ENCODE peak calls at places on chromosomes 11 and 22, in nine cellular contexts. One of them, this sample, is unnamed.
A peak's percentile ranks its signal among the peaks of the same experiment; 100 is the strongest.

GRCh38 chr11:124285610-124286344 is 28.0 kb downstream of the OR8D1 start:
- DNase-seq in left ventricle myocardium inferior: no peak
- DNase-seq in NCI-H748 treated with DMSO at 0.1 percent for 48 hours: no peak
- DNase-seq in RPMI7951: peak; percentile 79
- DNase-seq in CD8-positive, alpha-beta memory T cell: no peak
- DNase-seq in stimulated activated CD4-positive, alpha-beta T cell treated with anti-CD3 and anti-CD28 coated beads, Interleukin-12 subunit alpha, Interleukin-12 subunit beta, amount 100 ng/mL, for 4 hours: no peak
- DNase-seq in ovary: no peak
- DNase-seq in HFFc6: peak; percentile 48
- DNase-seq in HuH-7.5: no peak
- DNase-seq in this sample: no peak

GRCh38 chr22:47783433-47784366 is 1021.2 kb downstream of the TBC1D22A start:
- DNase-seq in CD8-positive, alpha-beta memory T cell: no peak
- DNase-seq in ovary: no peak
- DNase-seq in HFFc6: no peak
- DNase-seq in NCI-H748 treated with DMSO at 0.1 percent for 48 hours: no peak
- DNase-seq in stimulated activated CD4-positive, alpha-beta T cell treated with anti-CD3 and anti-CD28 coated beads, Interleukin-12 subunit alpha, Interleukin-12 subunit beta, amount 100 ng/mL, for 4 hours: no peak
- DNase-seq in left ventricle myocardium inferior: no peak
- DNase-seq in RPMI7951: no peak
- DNase-seq in HuH-7.5: no peak
- DNase-seq in this sample: no peak

GRCh38 chr22:48896766-48897637 is 930.7 kb downstream of the BRD1 start:
- DNase-seq in stimulated activated CD4-positive, alpha-beta T cell treated with anti-CD3 and anti-CD28 coated beads, Interleukin-12 subunit alpha, Interleukin-12 subunit beta, amount 100 ng/mL, for 4 hours: no peak
- DNase-seq in HuH-7.5: no peak
- DNase-seq in CD8-positive, alpha-beta memory T cell: no peak
- DNase-seq in ovary: peak; percentile 29
- DNase-seq in NCI-H748 treated with DMSO at 0.1 percent for 48 hours: no peak
- DNase-seq in left ventricle myocardium inferior: no peak
- DNase-seq in RPMI7951: no peak
- DNase-seq in HFFc6: no peak
- DNase-seq in this sample: no peak

GRCh38 chr22:50529416-50530279 is at the start of gene TYMP:
- DNase-seq in NCI-H748 treated with DMSO at 0.1 percent for 48 hours: no peak
- DNase-seq in ovary: no peak
- DNase-seq in HuH-7.5: no peak
- DNase-seq in RPMI7951: no peak
- DNase-seq in HFFc6: no peak
- DNase-seq in left ventricle myocardium inferior: peak; percentile 82
- DNase-seq in stimulated activated CD4-positive, alpha-beta T cell treated with anti-CD3 and anti-CD28 coated beads, Interleukin-12 subunit alpha, Interleukin-12 subunit beta, amount 100 ng/mL, for 4 hours: peak; percentile 72
- DNase-seq in CD8-positive, alpha-beta memory T cell: peak; percentile 37
- DNase-seq in this sample: peak; percentile 45

GRCh38 chr22:44449683-44450425 is 48.2 kb downstream of the RTL6 start:
- DNase-seq in NCI-H748 treated with DMSO at 0.1 percent for 48 hours: no peak
- DNase-seq in HFFc6: no peak
- DNase-seq in stimulated activated CD4-positive, alpha-beta T cell treated with anti-CD3 and anti-CD28 coated beads, Interleukin-12 subunit alpha, Interleukin-12 subunit beta, amount 100 ng/mL, for 4 hours: no peak
- DNase-seq in ovary: no peak
- DNase-seq in left ventricle myocardium inferior: no peak
- DNase-seq in RPMI7951: no peak
- DNase-seq in HuH-7.5: no peak
- DNase-seq in CD8-positive, alpha-beta memory T cell: no peak
- DNase-seq in this sample: no peak

GRCh38 chr11:97961431-97961830 is 1059.3 kb upstream of the CNTN5 start:
- DNase-seq in left ventricle myocardium inferior: no peak
- DNase-seq in RPMI7951: no peak
- DNase-seq in NCI-H748 treated with DMSO at 0.1 percent for 48 hours: no peak
- DNase-seq in HFFc6: no peak
- DNase-seq in HuH-7.5: no peak
- DNase-seq in ovary: no peak
- DNase-seq in CD8-positive, alpha-beta memory T cell: no peak
- DNase-seq in stimulated activated CD4-positive, alpha-beta T cell treated with anti-CD3 and anti-CD28 coated beads, Interleukin-12 subunit alpha, Interleukin-12 subunit beta, amount 100 ng/mL, for 4 hours: no peak
- DNase-seq in this sample: no peak

GRCh38 chr22:29343313-29343805 is 27.9 kb upstream of the RASL10A start:
- DNase-seq in HFFc6: peak; percentile 63
- DNase-seq in HuH-7.5: no peak
- DNase-seq in CD8-positive, alpha-beta memory T cell: no peak
- DNase-seq in ovary: no peak
- DNase-seq in NCI-H748 treated with DMSO at 0.1 percent for 48 hours: no peak
- DNase-seq in stimulated activated CD4-positive, alpha-beta T cell treated with anti-CD3 and anti-CD28 coated beads, Interleukin-12 subunit alpha, Interleukin-12 subunit beta, amount 100 ng/mL, for 4 hours: no peak
- DNase-seq in left ventricle myocardium inferior: peak; percentile 73
- DNase-seq in RPMI7951: peak; percentile 41
- DNase-seq in this sample: no peak

GRCh38 chr11:31246451-31247165 is 122.9 kb downstream of the DCDC1 start:
- DNase-seq in ovary: no peak
- DNase-seq in HFFc6: no peak
- DNase-seq in CD8-positive, alpha-beta memory T cell: no peak
- DNase-seq in left ventricle myocardium inferior: no peak
- DNase-seq in NCI-H748 treated with DMSO at 0.1 percent for 48 hours: no peak
- DNase-seq in HuH-7.5: no peak
- DNase-seq in stimulated activated CD4-positive, alpha-beta T cell treated with anti-CD3 and anti-CD28 coated beads, Interleukin-12 subunit alpha, Interleukin-12 subunit beta, amount 100 ng/mL, for 4 hours: no peak
- DNase-seq in RPMI7951: no peak
- DNase-seq in this sample: no peak

GRCh38 chr11:114179234-114179941 is 116.8 kb upstream of the NNMT start:
- DNase-seq in left ventricle myocardium inferior: peak; percentile 83
- DNase-seq in HFFc6: no peak
- DNase-seq in stimulated activated CD4-positive, alpha-beta T cell treated with anti-CD3 and anti-CD28 coated beads, Interleukin-12 subunit alpha, Interleukin-12 subunit beta, amount 100 ng/mL, for 4 hours: no peak
- DNase-seq in NCI-H748 treated with DMSO at 0.1 percent for 48 hours: no peak
- DNase-seq in CD8-positive, alpha-beta memory T cell: peak; percentile 29
- DNase-seq in HuH-7.5: no peak
- DNase-seq in ovary: peak; percentile 89
- DNase-seq in RPMI7951: no peak
- DNase-seq in this sample: no peak

GRCh38 chr22:20867179-20868099 is 8.6 kb downstream of the SNAP29 start:
- DNase-seq in HuH-7.5: peak; percentile 65
- DNase-seq in NCI-H748 treated with DMSO at 0.1 percent for 48 hours: no peak
- DNase-seq in stimulated activated CD4-positive, alpha-beta T cell treated with anti-CD3 and anti-CD28 coated beads, Interleukin-12 subunit alpha, Interleukin-12 subunit beta, amount 100 ng/mL, for 4 hours: no peak
- DNase-seq in CD8-positive, alpha-beta memory T cell: no peak
- DNase-seq in RPMI7951: no peak
- DNase-seq in HFFc6: no peak
- DNase-seq in ovary: peak; percentile 58
- DNase-seq in left ventricle myocardium inferior: peak; percentile 20
- DNase-seq in this sample: no peak

GRCh38 chr22:45970709-45971388 is 6.1 kb downstream of the WNT7B start:
- DNase-seq in HFFc6: no peak
- DNase-seq in RPMI7951: peak; percentile 92
- DNase-seq in NCI-H748 treated with DMSO at 0.1 percent for 48 hours: no peak
- DNase-seq in CD8-positive, alpha-beta memory T cell: no peak
- DNase-seq in ovary: no peak
- DNase-seq in HuH-7.5: no peak
- DNase-seq in stimulated activated CD4-positive, alpha-beta T cell treated with anti-CD3 and anti-CD28 coated beads, Interleukin-12 subunit alpha, Interleukin-12 subunit beta, amount 100 ng/mL, for 4 hours: no peak
- DNase-seq in left ventricle myocardium inferior: no peak
- DNase-seq in this sample: no peak

GRCh38 chr11:774873-775592 is 2.3 kb downstream of the GATD1 start:
- DNase-seq in RPMI7951: peak; percentile 56
- DNase-seq in HFFc6: no peak
- DNase-seq in HuH-7.5: no peak
- DNase-seq in ovary: peak; percentile 49
- DNase-seq in NCI-H748 treated with DMSO at 0.1 percent for 48 hours: no peak
- DNase-seq in stimulated activated CD4-positive, alpha-beta T cell treated with anti-CD3 and anti-CD28 coated beads, Interleukin-12 subunit alpha, Interleukin-12 subunit beta, amount 100 ng/mL, for 4 hours: no peak
- DNase-seq in CD8-positive, alpha-beta memory T cell: no peak
- DNase-seq in left ventricle myocardium inferior: no peak
- DNase-seq in this sample: no peak

GRCh38 chr11:64887757-64888405 is 9.5 kb upstream of the EHD1 start:
- DNase-seq in left ventricle myocardium inferior: peak; percentile 85
- DNase-seq in NCI-H748 treated with DMSO at 0.1 percent for 48 hours: peak; percentile 26
- DNase-seq in ovary: peak; percentile 88
- DNase-seq in HFFc6: no peak
- DNase-seq in CD8-positive, alpha-beta memory T cell: peak; percentile 84
- DNase-seq in stimulated activated CD4-positive, alpha-beta T cell treated with anti-CD3 and anti-CD28 coated beads, Interleukin-12 subunit alpha, Interleukin-12 subunit beta, amount 100 ng/mL, for 4 hours: peak; percentile 86
- DNase-seq in RPMI7951: peak; percentile 56
- DNase-seq in HuH-7.5: peak; percentile 81
- DNase-seq in this sample: peak; percentile 85

GRCh38 chr11:127003260-127003981 is 2.9 kb upstream of the KIRREL3 start:
- DNase-seq in left ventricle myocardium inferior: no peak
- DNase-seq in ovary: no peak
- DNase-seq in HFFc6: peak; percentile 44
- DNase-seq in NCI-H748 treated with DMSO at 0.1 percent for 48 hours: peak; percentile 52
- DNase-seq in RPMI7951: peak; percentile 40
- DNase-seq in HuH-7.5: no peak
- DNase-seq in stimulated activated CD4-positive, alpha-beta T cell treated with anti-CD3 and anti-CD28 coated beads, Interleukin-12 subunit alpha, Interleukin-12 subunit beta, amount 100 ng/mL, for 4 hours: no peak
- DNase-seq in CD8-positive, alpha-beta memory T cell: no peak
- DNase-seq in this sample: no peak

GRCh38 chr22:46022881-46023512 is 46.0 kb upstream of the WNT7B start:
- DNase-seq in HuH-7.5: no peak
- DNase-seq in HFFc6: no peak
- DNase-seq in CD8-positive, alpha-beta memory T cell: no peak
- DNase-seq in RPMI7951: no peak
- DNase-seq in stimulated activated CD4-positive, alpha-beta T cell treated with anti-CD3 and anti-CD28 coated beads, Interleukin-12 subunit alpha, Interleukin-12 subunit beta, amount 100 ng/mL, for 4 hours: no peak
- DNase-seq in NCI-H748 treated with DMSO at 0.1 percent for 48 hours: no peak
- DNase-seq in left ventricle myocardium inferior: no peak
- DNase-seq in ovary: no peak
- DNase-seq in this sample: no peak

GRCh38 chr11:121514998-121515671 is 62.4 kb upstream of the SORL1-AS1 start:
- DNase-seq in stimulated activated CD4-positive, alpha-beta T cell treated with anti-CD3 and anti-CD28 coated beads, Interleukin-12 subunit alpha, Interleukin-12 subunit beta, amount 100 ng/mL, for 4 hours: no peak
- DNase-seq in CD8-positive, alpha-beta memory T cell: no peak
- DNase-seq in HFFc6: no peak
- DNase-seq in HuH-7.5: no peak
- DNase-seq in left ventricle myocardium inferior: no peak
- DNase-seq in ovary: no peak
- DNase-seq in RPMI7951: no peak
- DNase-seq in NCI-H748 treated with DMSO at 0.1 percent for 48 hours: peak; percentile 8
- DNase-seq in this sample: no peak

GRCh38 chr11:18457435-18457834 is 1.8 kb downstream of the LDHAL6A start:
- DNase-seq in left ventricle myocardium inferior: no peak
- DNase-seq in stimulated activated CD4-positive, alpha-beta T cell treated with anti-CD3 and anti-CD28 coated beads, Interleukin-12 subunit alpha, Interleukin-12 subunit beta, amount 100 ng/mL, for 4 hours: no peak
- DNase-seq in RPMI7951: peak; percentile 33
- DNase-seq in ovary: no peak
- DNase-seq in HuH-7.5: peak; percentile 16
- DNase-seq in NCI-H748 treated with DMSO at 0.1 percent for 48 hours: no peak
- DNase-seq in CD8-positive, alpha-beta memory T cell: no peak
- DNase-seq in HFFc6: peak; percentile 18
- DNase-seq in this sample: no peak

GRCh38 chr11:35133656-35134055 is 5.3 kb upstream of the CD44 start:
- DNase-seq in HFFc6: no peak
- DNase-seq in RPMI7951: no peak
- DNase-seq in CD8-positive, alpha-beta memory T cell: no peak
- DNase-seq in NCI-H748 treated with DMSO at 0.1 percent for 48 hours: no peak
- DNase-seq in stimulated activated CD4-positive, alpha-beta T cell treated with anti-CD3 and anti-CD28 coated beads, Interleukin-12 subunit alpha, Interleukin-12 subunit beta, amount 100 ng/mL, for 4 hours: no peak
- DNase-seq in ovary: no peak
- DNase-seq in HuH-7.5: no peak
- DNase-seq in left ventricle myocardium inferior: no peak
- DNase-seq in this sample: no peak

GRCh38 chr11:120883404-120884135 is 140.3 kb upstream of the TBCEL start:
- DNase-seq in ovary: peak; percentile 40
- DNase-seq in HFFc6: peak; percentile 28
- DNase-seq in CD8-positive, alpha-beta memory T cell: no peak
- DNase-seq in RPMI7951: no peak
- DNase-seq in left ventricle myocardium inferior: peak; percentile 40
- DNase-seq in stimulated activated CD4-positive, alpha-beta T cell treated with anti-CD3 and anti-CD28 coated beads, Interleukin-12 subunit alpha, Interleukin-12 subunit beta, amount 100 ng/mL, for 4 hours: no peak
- DNase-seq in HuH-7.5: no peak
- DNase-seq in NCI-H748 treated with DMSO at 0.1 percent for 48 hours: no peak
- DNase-seq in this sample: no peak

GRCh38 chr22:17418890-17419324 is 49.6 kb downstream of the CECR2 start:
- DNase-seq in RPMI7951: no peak
- DNase-seq in NCI-H748 treated with DMSO at 0.1 percent for 48 hours: no peak
- DNase-seq in left ventricle myocardium inferior: no peak
- DNase-seq in ovary: no peak
- DNase-seq in CD8-positive, alpha-beta memory T cell: no peak
- DNase-seq in stimulated activated CD4-positive, alpha-beta T cell treated with anti-CD3 and anti-CD28 coated beads, Interleukin-12 subunit alpha, Interleukin-12 subunit beta, amount 100 ng/mL, for 4 hours: no peak
- DNase-seq in HuH-7.5: no peak
- DNase-seq in HFFc6: no peak
- DNase-seq in this sample: no peak

This sample was measured in effector memory CD8-positive, alpha-beta T cell.